ENCODE peak calls at places on chromosomes 3 and 15, in five cellular contexts. P is heart right ventricle, D is lower leg skin, O is mucosa of descending colon, K is OCI-LY7. J is an unnamed sample.

GRCh38 chr3:100536093-100536492 is 43.7 kb downstream of the TMEM45A start:
- DNase-seq in P (no peak), D (no peak), O (no peak), K (no peak), J (no peak)

GRCh38 chr15:76185716-76186115 is 125.6 kb downstream of the ETFA start:
- DNase-seq in P (no peak), D (no peak), O (peak), K (peak), J (peak)

GRCh38 chr3:11386413-11387155 is 114.4 kb downstream of the ATG7 start:
- DNase-seq in P (no peak), D (no peak), O (peak), K (no peak), J (peak)

GRCh38 chr3:82133070-82133606 is 371.7 kb upstream of the GBE1 start:
- DNase-seq in P (peak), D (peak), O (peak), K (peak), J (peak)

GRCh38 chr3:144294659-144295538 is 323.3 kb downstream of the DIPK2A start:
- DNase-seq in P (no peak), D (no peak), O (no peak), K (no peak), J (no peak)

GRCh38 chr15:33022629-33023028 is 171.9 kb downstream of the FMN1 start:
- DNase-seq in P (peak), D (peak), O (peak), K (no peak), J (peak)

GRCh38 chr3:169662215-169663070 is 1.1 kb downstream of the MECOM start:
- DNase-seq in P (peak), D (no peak), O (peak), K (peak), J (peak)

GRCh38 chr3:146052791-146053310 is 108.1 kb downstream of the PLOD2 start:
- DNase-seq in P (no peak), D (no peak), O (no peak), K (no peak), J (no peak)

GRCh38 chr3:142019794-142020320 is 129.5 kb downstream of the TFDP2 start:
- DNase-seq in P (no peak), D (no peak), O (no peak), K (no peak), J (peak)

GRCh38 chr3:111846717-111847116 is 12.3 kb upstream of the PHLDB2 start:
- DNase-seq in P (no peak), D (no peak), O (no peak), K (no peak), J (peak)

GRCh38 chr15:66715181-66715624 is 13.2 kb downstream of the SMAD6 start:
- DNase-seq in P (no peak), D (no peak), O (no peak), K (no peak), J (no peak)

GRCh38 chr15:31342381-31342780 is 15.7 kb downstream of the KLF13 start:
- DNase-seq in P (no peak), D (no peak), O (no peak), K (no peak), J (no peak)

GRCh38 chr3:135138776-135139175 is 343.7 kb downstream of the EPHB1 start:
- DNase-seq in P (no peak), D (no peak), O (no peak), K (no peak), J (no peak)

GRCh38 chr3:49701388-49702077 is 12.2 kb downstream of the RNF123 start:
- DNase-seq in P (no peak), D (no peak), O (no peak), K (peak), J (no peak)
- TF ChIP-seq CTCF in P (no peak), D (no peak), O (no peak), K (peak), J (peak)

DNA sequence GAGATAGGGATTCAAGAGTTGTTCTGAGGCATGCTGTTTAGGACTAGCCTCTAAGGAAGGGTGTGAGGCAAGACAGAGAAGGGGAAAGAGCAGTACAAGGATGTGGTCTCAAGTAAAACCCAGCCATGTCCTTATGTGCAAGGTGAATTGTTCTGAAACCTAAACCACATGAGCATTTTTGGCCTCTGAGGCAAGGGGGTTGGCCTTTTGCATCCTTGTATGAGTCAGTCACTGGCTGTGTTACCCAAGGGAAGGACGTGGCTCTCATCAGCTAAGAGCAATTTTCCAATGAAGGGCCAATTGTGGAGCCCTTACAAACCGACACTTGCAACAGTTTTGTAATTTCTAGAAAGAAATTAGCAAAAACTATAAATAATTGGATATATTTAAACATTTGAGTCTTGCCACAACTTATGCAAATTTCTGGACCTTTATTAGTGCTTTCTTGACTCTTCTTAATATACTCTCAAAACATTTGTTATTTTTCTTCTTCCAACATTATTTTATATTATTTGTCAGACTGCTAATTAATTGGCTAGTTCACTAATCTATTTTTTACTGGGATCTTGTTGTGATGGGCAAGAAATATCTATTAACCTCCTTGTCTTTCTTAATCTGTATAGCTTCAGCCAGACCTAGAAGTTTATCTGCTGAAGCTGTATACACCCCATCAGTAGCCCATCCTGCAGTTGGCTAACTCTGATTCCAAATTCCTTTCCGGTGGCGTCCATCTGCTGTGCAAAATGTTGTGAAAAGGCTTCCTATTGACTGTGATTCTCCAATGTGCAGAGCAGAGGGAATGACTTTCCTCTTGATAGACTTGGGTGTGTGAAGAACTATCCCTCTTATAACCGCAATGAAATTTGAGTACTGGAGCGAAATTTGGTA is 97.7 kb upstream of the P2RY1 start:
- DNase-seq in P (no peak), D (peak), O (no peak), K (no peak), J (peak)
- H3K4me3 ChIP-seq in P (no peak), D (no peak), O (no peak), K (no peak), J (no peak)

GRCh38 chr3:129650256-129650872 is 43.9 kb upstream of the PLXND1 start:
- DNase-seq in P (no peak), D (peak), O (peak), K (peak), J (peak)
- TF ChIP-seq CTCF in P (peak), D (no peak), O (peak), K (peak), J (peak)

GRCh38 chr15:98800437-98801233 is 152.3 kb downstream of the IGF1R start:
- DNase-seq in P (peak), D (no peak), O (peak), K (no peak), J (peak)
- H3K4me3 ChIP-seq in P (no peak), D (no peak), O (no peak), K (no peak), J (no peak)

GRCh38 chr15:77722759-77723460 is 90.2 kb upstream of the LINGO1 start:
- DNase-seq in P (no peak), D (no peak), O (no peak), K (no peak), J (no peak)
- TF ChIP-seq CTCF in P (no peak), D (no peak), O (no peak), K (no peak), J (no peak)

GRCh38 chr3:150599611-150600297 is 3.4 kb upstream of the SELENOT start:
- DNase-seq in P (no peak), D (no peak), O (no peak), K (no peak), J (peak)
- H3K4me3 ChIP-seq in P (no peak), D (no peak), O (no peak), K (peak), J (no peak)

DNA sequence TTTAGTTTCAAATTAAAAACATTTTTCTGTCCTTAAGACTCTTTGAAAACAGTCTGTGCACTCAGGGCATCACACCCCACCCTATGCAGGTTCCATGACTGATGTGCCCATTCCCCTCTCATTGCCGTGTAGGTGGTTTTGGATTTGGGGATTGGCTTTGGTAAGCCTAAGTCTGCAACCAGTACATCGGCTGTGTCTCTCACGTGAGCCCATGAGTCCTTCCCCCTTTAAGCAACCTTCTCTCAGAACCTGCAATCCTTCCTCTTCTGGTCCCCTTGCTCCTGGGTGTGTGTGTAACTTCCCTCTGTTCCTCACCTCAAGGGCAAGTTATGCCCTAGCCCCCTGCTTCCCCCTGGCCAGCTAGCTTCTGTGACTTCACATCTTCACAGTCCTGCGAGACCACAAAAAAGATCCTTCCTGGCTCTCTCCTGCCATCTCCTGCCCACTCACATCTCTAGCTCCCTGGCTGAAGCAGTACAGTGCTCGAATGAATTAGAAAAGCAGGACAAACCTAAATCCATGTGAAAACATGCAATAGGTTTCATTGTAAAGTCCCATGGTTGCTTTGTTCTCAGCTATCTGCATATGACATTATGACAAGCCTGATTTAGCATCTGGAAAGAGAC is 126.7 kb downstream of the UACA start:
- DNase-seq in P (no peak), D (no peak), O (no peak), K (no peak), J (peak)
- TF ChIP-seq CTCF in P (no peak), D (no peak), O (no peak), K (no peak), J (peak)